ENCODE peak calls at places on chromosomes 7 and 10, in five cellular contexts. K is gastrocnemius medialis, R is H9, E is AG04449, Z is NCI-H524. Q is an unnamed sample.

GRCh38 chr7:3168869-3169268 is 125.2 kb upstream of the CARD11 start:
- DNase-seq in K (no peak), R (no peak), E (no peak), Z (no peak), Q (no peak)

GRCh38 chr10:5573968-5574641 is 49.3 kb downstream of the CALML3 start:
- DNase-seq in K (peak; percentile 75), R (no peak), E (no peak), Z (no peak), Q (peak; percentile 65)

GRCh38 chr7:24024689-24025088 is 259.3 kb upstream of the NPY start:
- DNase-seq in K (no peak), R (no peak), E (no peak), Z (peak; percentile 13), Q (peak; percentile 23)

GRCh38 chr10:18737841-18738240 is 78.6 kb downstream of the ARL5B start:
- DNase-seq in K (no peak), R (no peak), E (no peak), Z (no peak), Q (peak; percentile 35)

GRCh38 chr7:110922906-110923305 is 168.0 kb upstream of the LRRN3 start:
- DNase-seq in K (no peak), R (no peak), E (peak; percentile 4), Z (no peak), Q (peak; percentile 67)

GRCh38 chr7:129262333-129262732 is 37.5 kb downstream of the AHCYL2 start:
- DNase-seq in K (no peak), R (no peak), E (no peak), Z (no peak), Q (no peak)

GRCh38 chr10:117441812-117442443 is 66.7 kb upstream of the PDZD8 start:
- DNase-seq in K (no peak), R (no peak), E (peak; percentile 91), Z (peak; percentile 5), Q (peak; percentile 74)

GRCh38 chr7:28584235-28584634 is 171.9 kb downstream of the CREB5 start:
- DNase-seq in K (no peak), R (no peak), E (no peak), Z (no peak), Q (no peak)

GRCh38 chr7:92737706-92738105 is 98.7 kb downstream of the CDK6 start:
- DNase-seq in K (no peak), R (no peak), E (no peak), Z (no peak), Q (no peak)

GRCh38 chr7:105222953-105223352 is 165.8 kb downstream of the SRPK2 start:
- DNase-seq in K (no peak), R (no peak), E (no peak), Z (peak; percentile 61), Q (no peak)

GRCh38 chr10:97069576-97070362 is 116.0 kb downstream of the SLIT1 start:
- DNase-seq in K (no peak), R (no peak), E (no peak), Z (no peak), Q (peak; percentile 13)

Q was measured in foreskin fibroblast.